ENCODE peak calls at places on chromosomes 3 and 15, in four cellular contexts. R is stomach, B is transverse colon, X is erythroblast. H is an unnamed sample.

GRCh38 chr3:102483556-102483955 is 48.7 kb downstream of the ZPLD1 start:
- DNase-seq in B (no peak), X (no peak), R (no peak), H (no peak)

GRCh38 chr3:78941587-78941986 is 826.2 kb downstream of the ROBO1 start:
- DNase-seq in B (no peak), X (no peak), R (no peak), H (no peak)

GRCh38 chr3:32202496-32202895 is 36.0 kb upstream of the CMTM8 start:
- DNase-seq in B (no peak), R (no peak), X (no peak), H (no peak)

GRCh38 chr3:32249184-32249782 is 10.8 kb downstream of the CMTM8 start:
- DNase-seq in X (peak), B (no peak), R (no peak), H (peak)

GRCh38 chr3:72632129-72632528 is 216.1 kb downstream of the SHQ1 start:
- DNase-seq in X (no peak), B (no peak), R (no peak), H (no peak)

GRCh38 chr3:31925271-31925630 is 55.8 kb downstream of the OSBPL10 start:
- DNase-seq in B (no peak), X (no peak), R (no peak), H (no peak)

GRCh38 chr3:64327039-64327804 is 102.0 kb upstream of the PRICKLE2 start:
- DNase-seq in R (no peak), B (peak), X (no peak), H (no peak)

GRCh38 chr15:92082217-92082843 is 228.8 kb downstream of the SLCO3A1 start:
- DNase-seq in R (peak), X (peak), B (peak), H (peak)

GRCh38 chr3:13262493-13263211 is 157.5 kb downstream of the NUP210 start:
- DNase-seq in B (no peak), X (no peak), R (no peak), H (no peak)

GRCh38 chr3:3801510-3801841 is 2.2 kb downstream of the LRRN1 start:
- DNase-seq in B (no peak), R (no peak), X (no peak), H (no peak)

GRCh38 chr3:3798641-3799113 is 554 bp upstream of the LRRN1 start:
- DNase-seq in R (peak), B (peak), X (no peak), H (no peak)

GRCh38 chr3:3800685-3801509 is 1.7 kb downstream of the LRRN1 start:
- DNase-seq in X (no peak), B (no peak), R (peak), H (no peak)

GRCh38 chr3:3800076-3800448 is 831 bp downstream of the LRRN1 start:
- DNase-seq in R (peak), X (no peak), B (no peak), H (no peak)

DNA sequence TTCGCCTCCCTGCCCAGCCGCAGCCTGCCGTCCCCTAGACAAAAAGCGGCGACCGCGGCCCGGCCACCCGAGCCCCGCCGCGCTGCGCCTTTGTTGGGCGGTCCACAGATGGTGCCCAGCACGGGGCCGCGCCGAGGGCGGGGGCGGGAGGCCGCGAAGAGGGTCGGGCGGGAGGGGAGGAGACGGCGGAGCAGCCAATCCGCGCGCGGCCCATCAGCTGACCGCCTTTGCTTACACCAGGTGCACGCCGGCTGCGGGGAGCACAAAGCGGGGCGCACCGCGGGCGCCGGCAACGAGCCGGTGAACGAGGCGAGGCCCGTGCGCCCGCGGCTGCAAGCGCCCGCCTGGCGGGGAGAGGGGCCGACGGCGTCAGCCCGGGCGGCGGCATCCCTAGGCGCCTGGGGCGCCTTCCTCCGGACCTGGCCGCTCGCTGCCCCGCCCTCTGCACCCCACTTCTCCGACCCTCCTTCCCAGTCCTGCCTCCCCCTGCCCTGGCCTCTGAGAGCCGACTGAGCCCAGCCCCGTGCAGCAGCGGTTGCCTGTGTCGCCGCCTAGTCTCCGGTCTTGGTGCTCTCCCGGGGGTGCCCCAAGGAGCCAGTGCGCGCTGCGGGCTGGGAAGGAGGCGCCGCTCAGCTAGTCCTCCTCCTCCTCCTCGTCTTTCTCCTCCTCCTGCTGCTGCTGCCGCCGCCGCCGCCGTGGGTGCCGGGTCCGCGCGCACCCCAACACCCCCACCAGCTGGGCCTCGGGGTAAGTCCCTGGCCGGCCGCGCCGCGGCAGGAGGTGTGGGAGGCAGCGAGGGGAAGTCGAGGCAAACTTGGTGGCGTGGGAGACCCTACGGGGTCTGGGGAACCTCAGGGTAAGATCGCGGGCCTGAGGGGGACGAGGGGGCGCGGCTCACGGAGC is at the start of gene LRRN1:
- DNase-seq in R (peak), B (peak), X (no peak), H (no peak)
- TF ChIP-seq POLR2A in R (no peak), B (no peak), X (no peak), H (no peak)

GRCh38 chr3:185585862-185586643 is at the start of gene SENP2:
- DNase-seq in X (peak), B (peak), R (peak), H (peak)
- TF ChIP-seq POLR2A in X (peak), B (peak), R (no peak), H (peak)

GRCh38 chr15:99733268-99734039 is at the start of gene LYSMD4:
- DNase-seq in B (peak), X (peak), R (peak), H (peak)
- TF ChIP-seq POLR2A in B (peak), X (peak), R (no peak), H (peak)

DNA sequence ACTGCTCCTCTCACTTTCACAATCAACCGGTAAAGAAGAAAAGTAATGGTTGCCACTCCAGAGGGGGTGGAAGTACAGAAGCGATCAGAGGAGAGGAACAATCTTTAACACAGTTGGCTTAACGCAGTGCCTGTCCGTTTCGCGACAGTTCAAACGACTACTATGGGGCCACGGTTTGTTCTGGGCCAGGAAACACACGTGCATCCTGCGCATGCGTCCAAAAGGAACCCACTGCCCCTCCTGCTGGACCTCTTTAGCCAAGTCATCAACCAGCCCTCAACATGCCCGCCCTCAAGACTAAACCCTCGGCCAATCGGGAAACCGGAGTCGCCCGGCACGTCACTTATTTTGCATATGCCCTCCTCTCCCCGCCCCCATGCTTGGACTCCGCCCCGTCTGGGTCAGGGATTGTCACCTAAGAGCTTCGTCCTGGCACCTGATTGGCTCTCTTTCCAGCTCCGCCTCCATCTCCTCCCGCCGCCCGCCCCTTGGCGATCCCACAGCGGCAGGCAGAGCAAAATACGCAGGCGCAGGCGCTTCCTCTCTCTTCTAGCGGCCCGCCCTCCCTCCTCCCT is 345 bp upstream of the CDV3 start:
- DNase-seq in X (no peak), B (peak), R (peak), H (peak)
- TF ChIP-seq POLR2A in X (peak), B (peak), R (no peak), H (peak)

DNA sequence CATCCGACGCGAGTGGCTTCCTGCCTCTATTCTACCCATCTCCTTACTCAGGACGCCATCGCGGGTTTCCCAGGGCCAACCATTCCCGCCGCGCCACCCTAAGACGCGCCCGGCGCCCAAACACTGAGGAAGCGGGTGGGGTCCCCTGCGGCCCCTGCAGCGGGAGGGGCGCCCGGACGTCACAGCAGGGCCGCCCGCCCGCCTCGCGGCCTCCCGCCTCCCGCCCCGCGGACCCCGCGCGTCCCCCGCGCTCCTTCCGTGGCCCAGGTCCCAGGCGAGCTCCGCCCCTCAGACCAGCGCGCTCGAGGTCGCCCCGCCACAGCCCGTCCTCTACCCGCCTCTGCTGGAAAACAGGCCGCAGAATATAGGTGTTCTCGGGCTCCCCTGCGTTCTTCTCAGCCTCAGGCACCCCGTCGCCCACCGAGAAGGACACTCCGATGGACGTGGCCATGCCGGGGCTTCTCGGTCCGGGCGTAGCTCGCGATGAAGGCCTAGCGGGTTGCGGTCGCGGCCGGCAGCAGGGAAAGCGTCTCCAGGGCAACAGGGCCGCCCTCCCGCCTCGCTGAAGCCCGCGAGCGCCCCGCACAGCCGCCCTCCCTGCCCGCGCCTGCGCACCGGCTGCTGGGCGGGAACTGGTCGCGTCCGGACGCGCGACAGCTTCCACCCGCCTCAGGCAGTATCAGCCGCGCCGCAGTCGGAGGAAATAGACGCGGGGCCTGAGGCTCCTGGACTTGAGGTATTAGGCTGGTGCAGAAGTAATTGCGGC is at the start of gene DYNLT2B:
- DNase-seq in X (peak), R (peak), B (peak), H (peak)
- TF ChIP-seq POLR2A in X (peak), R (no peak), B (peak), H (peak)

DNA sequence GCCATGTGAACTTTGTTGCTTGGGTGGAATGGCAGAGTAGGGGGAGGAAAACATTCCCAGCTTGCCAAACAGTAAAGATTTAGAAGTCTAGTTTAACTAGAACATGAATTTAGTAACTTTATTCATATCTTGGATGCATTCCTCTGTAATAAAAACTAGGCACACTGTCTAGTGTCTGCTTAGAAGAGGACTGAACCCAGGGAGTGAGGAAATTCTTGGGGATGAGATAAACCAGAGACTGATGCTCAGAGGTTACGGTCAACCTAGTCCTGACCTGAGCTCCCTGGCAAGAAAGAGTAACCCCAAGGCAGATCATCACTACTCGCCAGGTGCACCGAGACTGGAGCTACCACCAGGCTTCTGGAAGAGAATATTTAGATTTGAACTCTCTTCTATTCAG is 58.2 kb downstream of the SNRK start:
- DNase-seq in R (no peak), B (no peak), X (no peak), H (no peak)
- TF ChIP-seq POLR2A in R (no peak), B (no peak), X (no peak), H (no peak)

H was measured in H54.